ENCODE peak calls at places on chromosomes 5 and 9, in six cellular contexts. W is activated naive CD4-positive, alpha-beta T cell; V is naive thymus-derived CD8-positive, alpha-beta T cell; U is activated CD8-positive, alpha-beta memory T cell treated with anti-CD3 and anti-CD28 coated beads for 24 hours; A is ELF-1; Q is retina. L is an unnamed sample.

GRCh38 chr9:133991964-133992779 is at the start of gene VAV2:
- DNase-seq in A (peak; percentile 70), U (peak; percentile 79), Q (peak; percentile 70), W (peak; percentile 30), V (peak; percentile 20), L (no peak)

GRCh38 chr5:61640631-61641030 is 308.6 kb downstream of the ZSWIM6 start:
- DNase-seq in A (no peak), W (no peak), V (no peak), Q (no peak), U (no peak), L (no peak)

GRCh38 chr5:55440188-55440646 is 94.5 kb downstream of the PLPP1 start:
- DNase-seq in U (no peak), V (no peak), A (peak; percentile 59), W (no peak), Q (no peak), L (no peak)

GRCh38 chr9:102069969-102070368 is 331.5 kb upstream of the GRIN3A start:
- DNase-seq in W (no peak), U (no peak), A (no peak), Q (no peak), V (no peak), L (no peak)

GRCh38 chr9:128636556-128637530 is 19.8 kb downstream of the DYNC2I2 start:
- DNase-seq in Q (no peak), U (no peak), V (no peak), A (no peak), W (no peak), L (no peak)

GRCh38 chr9:27365977-27366376 is 69.0 kb upstream of the EQTN start:
- DNase-seq in W (no peak), U (peak; percentile 64), Q (no peak), V (no peak), A (no peak), L (no peak)

GRCh38 chr9:110016340-110016739 is 191.6 kb downstream of the C9orf152 start:
- DNase-seq in Q (no peak), V (no peak), A (no peak), W (no peak), U (no peak), L (no peak)

GRCh38 chr5:172561151-172561550 is 79.9 kb upstream of the NEURL1B start:
- DNase-seq in A (no peak), Q (no peak), U (no peak), W (no peak), V (no peak), L (no peak)

GRCh38 chr5:147558826-147559225 is 49.0 kb upstream of the DPYSL3 start:
- DNase-seq in W (no peak), A (peak; percentile 58), V (no peak), Q (no peak), U (no peak), L (no peak)

GRCh38 chr5:159916841-159917761 is 819 bp downstream of the ADRA1B start:
- DNase-seq in V (no peak), A (peak; percentile 32), W (no peak), U (no peak), Q (peak; percentile 59), L (no peak)

GRCh38 chr5:54470191-54470590 is 14.7 kb downstream of the HSPB3 start:
- DNase-seq in Q (no peak), W (no peak), A (no peak), V (no peak), U (no peak), L (no peak)

GRCh38 chr5:113186061-113186460 is 209.5 kb downstream of the DCP2 start:
- DNase-seq in U (no peak), V (no peak), W (no peak), Q (no peak), A (no peak), L (no peak)

GRCh38 chr9:108612510-108612909 is 243.3 kb downstream of the ACTL7B start:
- DNase-seq in Q (no peak), V (no peak), A (no peak), W (no peak), U (no peak), L (no peak)

GRCh38 chr5:175892401-175892800 is 21.0 kb downstream of the CPLX2 start:
- DNase-seq in W (no peak), U (no peak), A (no peak), V (no peak), Q (no peak), L (no peak)

GRCh38 chr5:180007582-180007981 is 64.0 kb downstream of the RNF130 start:
- DNase-seq in V (no peak), A (peak; percentile 46), Q (peak; percentile 76), U (no peak), W (no peak), L (no peak)

GRCh38 chr9:78821126-78821822 is 524.3 kb downstream of the PSAT1 start:
- DNase-seq in W (no peak), V (no peak), A (peak; percentile 12), Q (no peak), U (no peak), L (no peak)

GRCh38 chr9:134352247-134352933 is 26.1 kb downstream of the RXRA start:
- DNase-seq in V (no peak), W (no peak), U (no peak), A (no peak), Q (peak; percentile 56), L (no peak)

GRCh38 chr9:15735083-15735974 is 182.5 kb downstream of the CCDC171 start:
- DNase-seq in Q (no peak), W (no peak), A (no peak), V (no peak), U (no peak), L (no peak)

GRCh38 chr5:74949976-74950375 is 83.8 kb upstream of the FAM169A start:
- DNase-seq in W (no peak), V (no peak), A (no peak), Q (no peak), U (no peak), L (no peak)

GRCh38 chr5:139451176-139451575 is 11.4 kb downstream of the ECSCR start:
- DNase-seq in V (no peak), Q (no peak), A (no peak), W (no peak), U (peak; percentile 54), L (no peak)

GRCh38 chr9:133120343-133121199 is 469 bp downstream of the RALGDS start:
- DNase-seq in U (peak; percentile 72), Q (peak; percentile 62), W (no peak), V (no peak), A (no peak), L (no peak)

L was measured in vagina.